ENCODE peak calls at places on chromosome 21, in seven cellular contexts. R is H54, B is IMR-90, M is epithelial cell of prostate, F is T-cell, P is glomerular endothelial cell, G is HCEC 1CT. Q is an unnamed sample.

GRCh38 chr21:26918318-26919065 is 48.4 kb downstream of the ADAMTS5 start:
- DNase-seq in R (peak), B (peak), M (no peak), F (no peak), P (no peak), G (peak), Q (no peak)

GRCh38 chr21:33152228-33153130 is 77.3 kb upstream of the IFNAR2 start:
- DNase-seq in R (no peak), B (no peak), M (no peak), F (no peak), P (no peak), G (no peak), Q (no peak)

GRCh38 chr21:16563111-16563510 is 833.3 kb downstream of the USP25 start:
- DNase-seq in R (no peak), B (no peak), M (no peak), F (no peak), P (no peak), G (no peak), Q (no peak)

GRCh38 chr21:45104560-45104959 is 30.2 kb downstream of the ADARB1 start:
- DNase-seq in R (peak), B (no peak), M (no peak), F (no peak), P (no peak), G (no peak), Q (no peak)

GRCh38 chr21:35764077-35764476 is 296.2 kb downstream of the SETD4 start:
- DNase-seq in R (no peak), B (no peak), M (no peak), F (no peak), P (no peak), G (no peak), Q (no peak)

GRCh38 chr21:46095814-46096595 is 1.9 kb upstream of the COL6A2 start:
- DNase-seq in R (no peak), B (no peak), M (no peak), F (no peak), P (no peak), G (no peak), Q (no peak)

GRCh38 chr21:32312321-32312720 is 13.7 kb downstream of the MRAP start:
- DNase-seq in R (no peak), B (no peak), M (no peak), F (no peak), P (no peak), G (no peak), Q (no peak)

GRCh38 chr21:26766826-26767325 is 78.3 kb downstream of the ADAMTS1 start:
- DNase-seq in R (no peak), B (peak), M (no peak), F (no peak), P (no peak), G (no peak), Q (no peak)

GRCh38 chr21:39057121-39057520 is 126.1 kb downstream of the PSMG1 start:
- DNase-seq in R (no peak), B (no peak), M (no peak), F (no peak), P (no peak), G (no peak), Q (no peak)

GRCh38 chr21:29453511-29453910 is 154.8 kb downstream of the BACH1 start:
- DNase-seq in R (no peak), B (no peak), M (no peak), F (no peak), P (no peak), G (no peak), Q (no peak)

GRCh38 chr21:32482565-32483292 is 70.2 kb downstream of the EVA1C start:
- DNase-seq in R (no peak), B (no peak), M (no peak), F (no peak), P (no peak), G (no peak), Q (no peak)

GRCh38 chr21:31236528-31236927 is 107.5 kb downstream of the TIAM1 start:
- DNase-seq in R (no peak), B (no peak), M (no peak), F (no peak), P (no peak), G (no peak), Q (no peak)

GRCh38 chr21:27306821-27307746 is 340.2 kb upstream of the ADAMTS5 start:
- DNase-seq in R (no peak), B (peak), M (no peak), F (no peak), P (no peak), G (no peak), Q (no peak)

GRCh38 chr21:29299906-29300546 is 1.3 kb downstream of the BACH1 start:
- DNase-seq in R (peak), B (peak), M (peak), F (peak), P (no peak), G (peak), Q (no peak)

GRCh38 chr21:36193200-36193599 is 36.6 kb downstream of the DOP1B start:
- DNase-seq in R (no peak), B (peak), M (peak), F (no peak), P (no peak), G (no peak), Q (no peak)

GRCh38 chr21:38266732-38267131 is 9.9 kb downstream of the KCNJ15 start:
- DNase-seq in R (peak), B (peak), M (no peak), F (no peak), P (no peak), G (peak), Q (no peak)

GRCh38 chr21:34336756-34337391 is 26.9 kb upstream of the KCNE2 start:
- DNase-seq in R (no peak), B (peak), M (no peak), F (no peak), P (no peak), G (peak), Q (no peak)

GRCh38 chr21:45531393-45532215 is 10.6 kb downstream of the SLC19A1 start:
- DNase-seq in R (no peak), B (no peak), M (no peak), F (no peak), P (no peak), G (no peak), Q (no peak)

GRCh38 chr21:36694041-36694515 is 4.8 kb upstream of the SIM2 start:
- DNase-seq in R (no peak), B (peak), M (no peak), F (no peak), P (peak), G (no peak), Q (no peak)